ENCODE peak calls at places on chromosomes 7 and 10, in four cellular contexts. W, V, C and A are unnamed samples.

GRCh38 chr10:1382711-1383110 is 326.5 kb downstream of the WDR37 start:
- DNase-seq in W (no peak), C (no peak), V (no peak), A (no peak)

GRCh38 chr10:2928219-2928840 is 139.0 kb upstream of the PFKP start:
- DNase-seq in V (peak; percentile 81), W (peak; percentile 20), C (peak; percentile 90), A (peak; percentile 64)

GRCh38 chr7:801940-802364 is 30.3 kb upstream of the SUN1 start:
- DNase-seq in C (no peak), V (no peak), W (no peak), A (no peak)

GRCh38 chr10:5596611-5597341 is 69.6 kb downstream of the ASB13 start:
- DNase-seq in C (no peak), W (no peak), V (no peak), A (no peak)

GRCh38 chr10:70578371-70578947 is 24.1 kb downstream of the PRF1 start:
- DNase-seq in W (no peak), V (no peak), C (no peak), A (no peak)

GRCh38 chr7:78301361-78301760 is 502.8 kb downstream of the PHTF2 start:
- DNase-seq in W (no peak), C (no peak), V (no peak), A (no peak)

GRCh38 chr10:31927597-31928530 is 767 bp downstream of the ARHGAP12 start:
- DNase-seq in V (peak; percentile 22), W (no peak), C (peak; percentile 79), A (peak; percentile 69)

GRCh38 chr10:82722273-82722672 is 847.3 kb downstream of the NRG3 start:
- DNase-seq in C (no peak), W (no peak), V (no peak), A (no peak)

GRCh38 chr7:16711730-16712129 is 41.8 kb upstream of the TSPAN13 start:
- DNase-seq in V (no peak), C (no peak), W (no peak), A (no peak)

GRCh38 chr7:158061884-158062656 is 525.6 kb downstream of the PTPRN2 start:
- DNase-seq in C (no peak), W (no peak), V (no peak), A (no peak)

GRCh38 chr7:11727864-11728263 is 104.1 kb downstream of the THSD7A start:
- DNase-seq in C (no peak), V (no peak), W (no peak), A (no peak)

GRCh38 chr7:11730725-11731124 is 101.3 kb downstream of the THSD7A start:
- DNase-seq in W (no peak), C (no peak), V (no peak), A (no peak)

GRCh38 chr7:11726251-11727155 is 105.5 kb downstream of the THSD7A start:
- DNase-seq in W (no peak), V (no peak), C (no peak), A (no peak)
- TF ChIP-seq POLR2AphosphoS5 in W (no peak), V (no peak), C (no peak), A (no peak)

GRCh38 chr7:130907439-130907838 is 173.4 kb upstream of the KLF14 start:
- DNase-seq in V (no peak), C (no peak), W (no peak), A (no peak)
- TF ChIP-seq POLR2AphosphoS5 in V (no peak), C (no peak), W (no peak), A (no peak)

DNA sequence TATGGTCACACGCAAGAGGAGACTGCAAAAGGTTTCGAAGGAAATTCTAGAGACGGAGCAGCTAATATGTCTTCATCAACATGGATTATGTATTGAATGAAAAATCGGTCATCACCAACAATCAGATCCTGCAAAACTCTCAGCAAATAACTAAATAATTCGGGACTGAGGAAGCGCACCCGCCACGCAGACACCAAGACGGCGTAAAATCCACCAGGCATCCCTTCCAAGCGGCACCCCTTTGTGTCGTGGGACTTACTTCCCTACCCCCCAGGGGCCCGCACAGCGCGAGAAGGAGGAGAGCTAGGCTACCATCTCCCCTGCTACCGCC is 749 bp downstream of the ARL3 start:
- DNase-seq in W (no peak), C (no peak), V (no peak), A (no peak)
- TF ChIP-seq POLR2AphosphoS5 in W (no peak), C (no peak), V (peak; percentile 64), A (no peak)

DNA sequence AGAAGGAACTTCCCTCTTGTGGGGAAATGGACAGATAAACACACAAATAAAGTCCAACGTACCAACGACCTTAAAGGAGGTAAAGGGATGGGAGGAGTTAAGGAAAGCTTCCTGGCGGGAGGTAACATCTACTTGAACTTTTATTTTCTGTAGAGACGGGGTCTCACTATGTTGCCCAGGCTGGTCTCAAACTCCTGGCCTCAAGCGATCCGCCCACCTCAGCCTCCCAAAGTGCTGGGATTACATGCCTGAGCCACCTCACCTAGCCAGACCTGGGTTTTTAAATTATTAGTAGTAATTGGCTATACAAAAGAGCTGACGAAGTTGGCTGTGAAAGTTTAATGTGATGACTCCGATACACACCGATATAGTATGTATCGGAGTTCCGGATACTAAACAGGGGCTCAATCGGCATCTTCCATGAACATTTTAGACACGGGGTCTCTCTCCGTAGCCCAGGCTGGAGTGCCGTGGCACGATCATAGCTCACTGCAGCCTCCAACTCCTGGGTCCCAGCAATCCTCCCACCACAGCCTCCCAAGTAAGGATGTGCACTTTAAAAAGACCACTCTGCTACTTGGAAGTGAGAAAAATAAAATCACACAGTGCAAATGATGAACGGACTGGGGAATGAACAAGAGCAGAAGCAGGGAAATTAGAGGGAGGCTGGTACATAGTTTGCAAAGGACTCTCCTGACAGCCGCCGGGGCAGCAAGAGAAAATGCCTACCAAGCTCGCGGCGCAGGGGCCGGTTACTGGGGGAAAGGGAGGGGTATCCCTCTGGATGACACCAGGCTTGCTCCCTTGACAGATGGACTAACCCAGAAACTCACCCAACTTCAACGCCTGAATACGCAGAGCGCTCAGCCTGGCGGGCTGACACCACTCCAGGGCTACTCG is 1.0 kb downstream of the BCL7B start:
- DNase-seq in W (peak; percentile 30), C (no peak), V (no peak), A (no peak)
- TF ChIP-seq POLR2AphosphoS5 in W (no peak), C (no peak), V (no peak), A (no peak)

GRCh38 chr10:121189092-121189491 is 337.9 kb downstream of the WDR11 start:
- DNase-seq in C (no peak), W (no peak), V (no peak), A (no peak)
- TF ChIP-seq POLR2AphosphoS5 in C (no peak), W (no peak), V (no peak), A (no peak)